ENCODE peak calls at places on chromosomes 13 and 19, in seven cellular contexts. T is BE2C, W is pancreas, F is foreskin keratinocyte, G is PC-9, A is spleen, S is endodermal cell. O is an unnamed sample.

GRCh38 chr13:84481958-84482357 is 599.7 kb upstream of the SLITRK1 start:
- DNase-seq in T (no peak), W (no peak), F (peak), G (no peak), A (no peak), S (no peak), O (no peak)

GRCh38 chr19:56476671-56477428 is at the start of gene ZNF667:
- DNase-seq in T (peak), W (no peak), F (peak), G (no peak), A (peak), S (no peak), O (no peak)

GRCh38 chr13:99067160-99067985 is 89.5 kb upstream of the DOCK9 start:
- DNase-seq in T (no peak), W (no peak), F (peak), G (peak), A (no peak), S (no peak), O (no peak)

GRCh38 chr19:47882890-47883289 is 3.2 kb downstream of the SULT2A1 start:
- DNase-seq in T (no peak), W (no peak), F (no peak), G (no peak), A (no peak), S (no peak), O (no peak)

GRCh38 chr19:18157465-18158063 is 4.6 kb downstream of the PIK3R2 start:
- DNase-seq in T (peak), W (peak), F (peak), G (no peak), A (no peak), S (peak), O (no peak)

GRCh38 chr13:106028916-106029315 is 506.5 kb downstream of the EFNB2 start:
- DNase-seq in T (no peak), W (no peak), F (peak), G (no peak), A (no peak), S (no peak), O (no peak)

GRCh38 chr19:7902796-7903243 is 857 bp upstream of the MAP2K7 start:
- DNase-seq in T (no peak), W (peak), F (no peak), G (no peak), A (no peak), S (peak), O (no peak)

GRCh38 chr19:48547722-48548121 is 4.2 kb upstream of the SULT2B1 start:
- DNase-seq in T (no peak), W (no peak), F (no peak), G (no peak), A (no peak), S (no peak), O (no peak)

GRCh38 chr13:108176685-108177274 is 38.6 kb downstream of the LIG4 start:
- DNase-seq in T (peak), W (no peak), F (no peak), G (peak), A (no peak), S (peak), O (peak)

GRCh38 chr19:15236886-15237285 is 4.6 kb upstream of the EPHX3 start:
- DNase-seq in T (no peak), W (no peak), F (no peak), G (no peak), A (no peak), S (no peak), O (no peak)

GRCh38 chr19:13102666-13103584 is at the start of gene LYL1:
- DNase-seq in T (peak), W (no peak), F (no peak), G (no peak), A (peak), S (peak), O (peak)

GRCh38 chr19:43465468-43466120 is at the start of gene LYPD3:
- DNase-seq in T (no peak), W (no peak), F (peak), G (peak), A (peak), S (peak), O (no peak)

GRCh38 chr19:43467730-43468129 is 2.3 kb upstream of the LYPD3 start:
- DNase-seq in T (no peak), W (no peak), F (peak), G (no peak), A (no peak), S (no peak), O (no peak)

GRCh38 chr13:20125129-20125782 is 35.6 kb downstream of the GJA3 start:
- DNase-seq in T (no peak), W (no peak), F (peak), G (no peak), A (no peak), S (no peak), O (no peak)

GRCh38 chr13:60646600-60646999 is 249.6 kb downstream of the TDRD3 start:
- DNase-seq in T (no peak), W (no peak), F (no peak), G (no peak), A (no peak), S (peak), O (no peak)

GRCh38 chr19:34555447-34555846 is 73.9 kb downstream of the WTIP start:
- DNase-seq in T (no peak), W (no peak), F (no peak), G (peak), A (no peak), S (peak), O (no peak)

GRCh38 chr13:84658881-84659661 is 776.8 kb upstream of the SLITRK1 start:
- DNase-seq in T (no peak), W (no peak), F (no peak), G (no peak), A (no peak), S (no peak), O (no peak)

GRCh38 chr19:44072543-44073401 is 813 bp downstream of the ZNF284 start:
- DNase-seq in T (no peak), W (no peak), F (peak), G (no peak), A (no peak), S (no peak), O (peak)

GRCh38 chr19:8455018-8455417 is 10.2 kb downstream of the HNRNPM start:
- DNase-seq in T (no peak), W (no peak), F (no peak), G (no peak), A (no peak), S (no peak), O (no peak)

GRCh38 chr13:30006246-30006645 is 155.8 kb upstream of the UBL3 start:
- DNase-seq in T (no peak), W (no peak), F (no peak), G (no peak), A (no peak), S (no peak), O (no peak)

GRCh38 chr13:60078226-60078625 is 85.5 kb downstream of the DIAPH3 start:
- DNase-seq in T (no peak), W (no peak), F (peak), G (no peak), A (no peak), S (no peak), O (no peak)

GRCh38 chr19:7348587-7349230 is at the start of gene ARHGEF18:
- DNase-seq in T (no peak), W (no peak), F (no peak), G (no peak), A (peak), S (no peak), O (peak)

GRCh38 chr19:45499196-45500180 is 1.2 kb downstream of the PPM1N start:
- DNase-seq in T (peak), W (no peak), F (peak), G (no peak), A (peak), S (peak), O (peak)

GRCh38 chr13:41054919-41055619 is 6.2 kb upstream of the WBP4 start:
- DNase-seq in T (no peak), W (no peak), F (no peak), G (no peak), A (no peak), S (peak), O (no peak)
- TF ChIP-seq CTCF in T (peak), W (no peak), F (peak), G (no peak), A (no peak), S (peak), O (peak)

DNA sequence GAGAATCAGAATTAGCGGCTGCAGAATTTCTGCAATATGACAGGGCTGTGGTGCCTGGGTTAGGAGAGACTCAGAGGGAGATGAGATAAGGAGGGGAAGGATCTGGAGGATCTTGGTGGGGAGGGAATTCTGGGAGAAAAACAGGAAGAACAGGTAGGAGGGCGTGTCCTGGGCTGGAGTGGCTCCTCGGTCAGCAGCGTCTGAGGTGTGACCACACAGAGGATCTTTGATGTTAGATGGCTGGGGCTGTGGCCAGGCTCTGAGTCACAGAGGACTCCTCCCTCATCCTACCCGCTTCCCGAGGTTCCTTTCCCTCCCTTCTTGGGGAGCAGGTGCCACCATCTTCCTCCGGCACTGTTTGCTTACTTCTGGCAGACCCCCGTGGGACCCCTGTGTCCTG is 6.4 kb upstream of the KLK6 start:
- DNase-seq in T (no peak), W (no peak), F (no peak), G (peak), A (no peak), S (peak), O (no peak)
- TF ChIP-seq CTCF in T (no peak), W (no peak), F (no peak), G (no peak), A (no peak), S (no peak), O (no peak)

GRCh38 chr13:55062662-55063061 is 2034.0 kb downstream of the OLFM4 start:
- DNase-seq in T (no peak), W (no peak), F (no peak), G (no peak), A (no peak), S (no peak), O (no peak)
- TF ChIP-seq CTCF in T (no peak), W (no peak), F (no peak), G (no peak), A (no peak), S (no peak), O (no peak)

GRCh38 chr19:30339624-30340525 is 32.3 kb upstream of the ZNF536 start:
- DNase-seq in T (no peak), W (no peak), F (no peak), G (no peak), A (no peak), S (peak), O (no peak)
- TF ChIP-seq CTCF in T (no peak), W (no peak), F (no peak), G (no peak), A (no peak), S (no peak), O (no peak)

DNA sequence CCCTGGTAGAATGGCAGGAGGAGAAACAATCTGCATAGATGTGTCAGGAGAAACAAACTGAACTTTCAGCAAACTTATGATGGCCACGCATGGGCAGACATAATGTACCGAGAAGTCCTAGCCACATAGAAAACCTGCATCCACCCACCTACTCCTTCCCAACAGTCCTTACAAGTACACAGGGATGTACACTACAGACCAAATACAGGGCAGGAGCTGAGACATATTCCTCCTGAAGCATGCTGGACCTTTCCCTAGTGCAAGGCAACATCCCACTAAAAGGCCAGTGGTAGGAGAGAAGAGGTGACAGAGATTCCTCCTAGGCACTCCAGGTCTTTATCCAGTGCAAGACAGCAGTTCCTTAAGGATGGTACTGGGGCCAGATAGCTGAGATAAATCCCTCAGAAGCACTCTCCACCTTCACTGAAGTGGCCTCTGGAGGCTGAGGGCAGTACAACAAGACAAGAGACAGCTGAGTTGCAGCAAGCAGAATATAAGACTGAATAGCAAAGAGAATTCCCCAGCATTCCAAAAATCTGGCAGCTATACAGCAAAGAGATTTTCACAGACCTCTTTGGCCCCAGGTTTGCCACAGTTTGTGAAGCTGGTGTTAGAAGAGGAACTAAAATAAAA is 18.3 kb downstream of the VWA8 start:
- DNase-seq in T (peak), W (no peak), F (peak), G (no peak), A (no peak), S (peak), O (no peak)
- TF ChIP-seq CTCF in T (peak), W (no peak), F (peak), G (no peak), A (no peak), S (peak), O (peak)

GRCh38 chr19:39858541-39858940 is 12.4 kb upstream of the FBL start:
- DNase-seq in T (peak), W (no peak), F (no peak), G (no peak), A (peak), S (peak), O (no peak)
- TF ChIP-seq CTCF in T (no peak), W (no peak), F (no peak), G (no peak), A (no peak), S (no peak), O (no peak)

DNA sequence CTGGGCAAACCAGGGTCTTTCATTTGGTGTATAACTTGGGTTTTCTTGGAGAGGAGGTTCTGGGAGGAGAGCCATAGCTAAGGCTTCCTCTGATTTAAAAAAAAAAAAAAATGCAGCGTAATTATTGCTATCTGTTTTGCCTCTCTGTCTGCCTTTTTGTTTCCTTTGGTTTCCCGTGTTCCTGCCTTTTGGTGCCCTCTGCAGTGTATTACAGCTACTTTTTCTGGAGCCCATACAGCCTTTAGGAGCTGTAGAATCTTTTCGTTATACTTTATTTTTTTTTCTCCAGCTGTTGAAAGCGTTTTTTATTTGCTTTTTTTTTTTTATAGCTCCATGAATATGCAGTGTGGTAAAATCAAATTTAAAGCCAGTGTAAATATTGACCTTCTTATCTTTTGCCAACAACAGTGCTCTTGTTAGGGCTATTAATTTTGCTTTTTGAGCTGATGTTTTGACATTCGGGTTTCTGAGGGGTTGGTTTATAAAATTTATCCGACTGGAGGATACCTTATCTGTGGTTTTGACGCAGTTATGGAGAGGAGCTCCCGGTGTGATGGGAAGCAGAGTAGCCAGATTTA is 38.1 kb downstream of the ZNF493 start:
- DNase-seq in T (no peak), W (no peak), F (no peak), G (no peak), A (no peak), S (no peak), O (no peak)
- TF ChIP-seq CTCF in T (no peak), W (no peak), F (no peak), G (no peak), A (no peak), S (peak), O (no peak)

DNA sequence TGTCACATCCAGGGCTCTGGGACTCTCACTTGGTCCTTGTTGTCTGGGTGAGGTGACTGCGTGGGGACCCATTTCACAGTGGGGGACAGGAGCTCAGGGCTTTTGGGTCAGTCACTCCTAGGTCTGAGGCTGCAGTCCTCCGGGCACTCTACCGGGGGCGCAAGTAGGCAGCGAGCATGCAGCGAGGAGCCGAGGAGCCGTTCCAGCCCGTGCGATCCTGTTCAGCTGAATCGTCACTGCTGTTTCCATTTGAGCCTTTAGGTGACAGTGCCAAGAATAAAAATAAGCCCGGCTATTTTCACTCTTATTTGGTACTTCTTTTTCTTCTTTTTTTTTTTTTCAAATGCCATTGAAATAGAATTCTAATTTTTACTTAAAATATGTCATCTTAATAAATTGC is 126.5 kb downstream of the ZNF536 start:
- DNase-seq in T (no peak), W (no peak), F (no peak), G (no peak), A (no peak), S (peak), O (no peak)
- TF ChIP-seq CTCF in T (no peak), W (no peak), F (no peak), G (no peak), A (no peak), S (peak), O (no peak)